ENCODE peak calls at places on chromosomes 5 and 9, in six cellular contexts. K is HFFc6, H is foreskin fibroblast, J is GM10248, N is brain microvascular endothelial cell, T is ovary. I is an unnamed sample.

GRCh38 chr5:175867587-175868347 is 3.6 kb upstream of the CPLX2 start:
- DNase-seq in K (peak), H (no peak), J (no peak), N (no peak), T (no peak), I (no peak)

GRCh38 chr5:131756942-131757341 is 39.9 kb downstream of the FNIP1 start:
- DNase-seq in K (no peak), H (no peak), J (no peak), N (no peak), T (no peak), I (no peak)

GRCh38 chr9:136198605-136199083 is 6.3 kb downstream of the LHX3 start:
- DNase-seq in K (no peak), H (peak), J (no peak), N (no peak), T (no peak), I (no peak)

GRCh38 chr9:110133059-110133458 is 74.9 kb downstream of the C9orf152 start:
- DNase-seq in K (no peak), H (no peak), J (no peak), N (no peak), T (no peak), I (no peak)

GRCh38 chr9:70566743-70567142 is 152.3 kb upstream of the KLF9 start:
- DNase-seq in K (no peak), H (no peak), J (no peak), N (no peak), T (no peak), I (no peak)

GRCh38 chr9:78103971-78104433 is 72.4 kb upstream of the GNAQ start:
- DNase-seq in K (no peak), H (no peak), J (no peak), N (no peak), T (no peak), I (no peak)

GRCh38 chr5:88839238-88839637 is 43.7 kb downstream of the MEF2C start:
- DNase-seq in K (no peak), H (no peak), J (no peak), N (no peak), T (no peak), I (no peak)

GRCh38 chr5:135465391-135466122 is 13.4 kb upstream of the TIFAB start:
- DNase-seq in K (no peak), H (no peak), J (no peak), N (no peak), T (no peak), I (no peak)

GRCh38 chr9:101477736-101478135 is 42.2 kb upstream of the ALDOB start:
- DNase-seq in K (peak), H (peak), J (no peak), N (no peak), T (no peak), I (no peak)

GRCh38 chr9:137201205-137201868 is 796 bp upstream of the TPRN start:
- DNase-seq in K (no peak), H (no peak), J (no peak), N (no peak), T (no peak), I (no peak)

GRCh38 chr5:77102549-77102948 is 15.5 kb upstream of the ZBED3 start:
- DNase-seq in K (no peak), H (no peak), J (no peak), N (no peak), T (no peak), I (no peak)

GRCh38 chr5:12623408-12623807 is 719.2 kb upstream of the CTNND2 start:
- DNase-seq in K (no peak), H (no peak), J (no peak), N (no peak), T (no peak), I (no peak)

GRCh38 chr5:156431956-156432829 is 105.2 kb downstream of the SGCD start:
- DNase-seq in K (no peak), H (no peak), J (no peak), N (no peak), T (no peak), I (no peak)

GRCh38 chr5:157309796-157310195 is 43.9 kb downstream of the CYFIP2 start:
- DNase-seq in K (no peak), H (no peak), J (no peak), N (no peak), T (no peak), I (no peak)

GRCh38 chr5:130052752-130053151 is 148.5 kb downstream of the CHSY3 start:
- DNase-seq in K (no peak), H (peak), J (no peak), N (no peak), T (no peak), I (no peak)

GRCh38 chr5:141844414-141845097 is 33.7 kb downstream of the PCDH1 start:
- DNase-seq in K (no peak), H (no peak), J (no peak), N (no peak), T (no peak), I (no peak)

GRCh38 chr5:141846031-141846430 is 32.2 kb downstream of the PCDH1 start:
- DNase-seq in K (peak), H (peak), J (no peak), N (peak), T (no peak), I (no peak)

GRCh38 chr5:141843156-141843927 is 34.9 kb downstream of the PCDH1 start:
- DNase-seq in K (peak), H (no peak), J (no peak), N (no peak), T (no peak), I (no peak)

GRCh38 chr5:141848771-141849370 is 29.3 kb downstream of the PCDH1 start:
- DNase-seq in K (peak), H (peak), J (peak), N (peak), T (no peak), I (peak)

DNA sequence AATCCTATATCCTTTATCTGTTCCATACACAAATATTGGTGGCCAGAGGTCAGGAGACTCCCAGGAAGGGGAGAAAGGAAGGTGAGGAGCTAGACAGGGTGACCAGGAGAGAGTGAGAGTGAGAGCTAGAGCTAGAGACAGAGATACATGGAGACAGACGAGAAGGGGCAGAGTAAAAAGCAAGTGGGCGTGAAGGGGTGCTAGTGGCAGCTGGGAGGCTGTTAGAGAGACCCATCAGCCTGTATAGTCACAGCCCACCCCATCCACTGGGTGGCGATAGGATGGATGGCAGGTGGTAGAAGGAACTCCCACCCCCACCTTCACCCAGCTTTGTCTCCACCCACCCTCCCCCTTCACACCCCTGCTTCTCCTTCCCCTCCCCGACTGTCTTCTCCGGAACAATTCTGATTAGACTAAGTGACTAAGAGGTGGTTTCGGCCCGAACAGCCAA is 32.8 kb downstream of the PCDH1 start:
- DNase-seq in K (no peak), H (no peak), J (no peak), N (no peak), T (no peak), I (no peak)
- TF ChIP-seq CTCF in K (no peak), H (no peak), J (no peak), N (peak), T (no peak), I (peak)

GRCh38 chr9:129887210-129888084 is 52.2 kb downstream of the USP20 start:
- DNase-seq in K (peak), H (peak), J (no peak), N (peak), T (no peak), I (no peak)
- TF ChIP-seq CTCF in K (no peak), H (no peak), J (no peak), N (peak), T (no peak), I (no peak)

DNA sequence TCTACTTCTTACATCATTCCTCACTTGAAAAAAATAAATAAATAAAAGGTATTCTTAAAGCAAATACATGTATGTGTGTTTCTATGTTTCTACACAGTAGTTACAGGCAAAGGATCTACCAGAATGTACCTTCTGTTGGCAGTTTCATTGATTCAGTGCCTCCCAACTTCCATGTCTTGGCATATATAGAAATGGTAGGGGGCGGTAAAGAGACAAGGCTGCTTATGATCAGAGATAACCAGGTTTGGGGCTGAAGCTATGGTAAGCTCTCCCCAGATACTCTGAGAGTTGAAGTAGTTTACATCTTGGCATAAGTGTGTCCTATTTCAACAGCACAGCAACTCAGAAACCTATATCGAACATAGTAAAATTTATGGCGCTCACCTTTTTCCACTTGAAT is 1075.4 kb upstream of the C9orf72 start:
- DNase-seq in K (no peak), H (no peak), J (no peak), N (no peak), T (no peak), I (no peak)
- TF ChIP-seq CTCF in K (no peak), H (no peak), J (no peak), N (peak), T (no peak), I (peak)

GRCh38 chr5:149125386-149125891 is 15.9 kb upstream of the ABLIM3 start:
- DNase-seq in K (no peak), H (no peak), J (no peak), N (no peak), T (no peak), I (no peak)
- TF ChIP-seq CTCF in K (peak), H (peak), J (no peak), N (peak), T (no peak), I (peak)